ENCODE peak calls at places on chromosomes 16 and 17, in eight cellular contexts. S is GM23248; J is effector memory CD4-positive, alpha-beta T cell; G is left ventricle myocardium inferior; U is HL-60; I is PC-9; V is RWPE1; M is AG04450. Z is an unnamed sample.

GRCh38 chr17:1298616-1299015 is 19.2 kb downstream of the TRARG1 start:
- DNase-seq in S (peak; percentile 44), J (no peak), G (no peak), U (no peak), I (peak; percentile 47), V (no peak), M (no peak), Z (no peak)

GRCh38 chr17:6427284-6427781 is 7.6 kb downstream of the AIPL1 start:
- DNase-seq in S (peak; percentile 64), J (peak; percentile 19), G (no peak), U (peak; percentile 23), I (no peak), V (no peak), M (no peak), Z (no peak)

GRCh38 chr16:31005350-31006085 is 4.9 kb downstream of the STX1B start:
- DNase-seq in S (no peak), J (no peak), G (no peak), U (no peak), I (no peak), V (no peak), M (no peak), Z (no peak)

GRCh38 chr17:69445132-69445531 is 30.6 kb downstream of the MAP2K6 start:
- DNase-seq in S (no peak), J (no peak), G (no peak), U (no peak), I (no peak), V (no peak), M (no peak), Z (no peak)

GRCh38 chr17:13016881-13017622 is 775 bp downstream of the ELAC2 start:
- DNase-seq in S (peak; percentile 65), J (no peak), G (no peak), U (no peak), I (no peak), V (peak; percentile 8), M (no peak), Z (no peak)

GRCh38 chr17:30433514-30433913 is 43.7 kb upstream of the GOSR1 start:
- DNase-seq in S (peak; percentile 93), J (no peak), G (no peak), U (no peak), I (peak; percentile 61), V (peak; percentile 64), M (peak; percentile 77), Z (peak; percentile 65)

GRCh38 chr17:65694601-65695000 is 133.2 kb upstream of the AXIN2 start:
- DNase-seq in S (no peak), J (no peak), G (no peak), U (no peak), I (no peak), V (no peak), M (no peak), Z (no peak)

GRCh38 chr16:89478576-89479221 is 11.7 kb downstream of the ANKRD11 start:
- DNase-seq in S (peak; percentile 77), J (no peak), G (no peak), U (no peak), I (no peak), V (peak; percentile 80), M (no peak), Z (no peak)

GRCh38 chr17:38579934-38580333 is 25.8 kb downstream of the SRCIN1 start:
- DNase-seq in S (peak; percentile 73), J (no peak), G (no peak), U (no peak), I (peak; percentile 43), V (peak; percentile 72), M (no peak), Z (no peak)

GRCh38 chr17:16322636-16323035 is 30.6 kb downstream of the CENPV start:
- DNase-seq in S (peak; percentile 64), J (no peak), G (no peak), U (no peak), I (no peak), V (no peak), M (peak; percentile 88), Z (no peak)

GRCh38 chr17:57551321-57552079 is 193.6 kb downstream of the CCDC182 start:
- DNase-seq in S (no peak), J (no peak), G (no peak), U (no peak), I (no peak), V (no peak), M (no peak), Z (no peak)

GRCh38 chr17:81473019-81473418 is 39.6 kb downstream of the ACTG1 start:
- DNase-seq in S (no peak), J (no peak), G (no peak), U (no peak), I (no peak), V (no peak), M (no peak), Z (no peak)

GRCh38 chr16:82682757-82683156 is 56.0 kb downstream of the CDH13 start:
- DNase-seq in S (no peak), J (no peak), G (no peak), U (no peak), I (no peak), V (no peak), M (no peak), Z (no peak)

GRCh38 chr17:51439395-51440229 is 179.3 kb downstream of the UTP18 start:
- DNase-seq in S (no peak), J (no peak), G (no peak), U (no peak), I (no peak), V (peak; percentile 73), M (no peak), Z (no peak)

GRCh38 chr17:73165616-73166404 is 1.0 kb downstream of the SSTR2 start:
- DNase-seq in S (peak; percentile 52), J (no peak), G (no peak), U (no peak), I (no peak), V (no peak), M (no peak), Z (no peak)

GRCh38 chr17:77349976-77350830 is 209.4 kb downstream of the SEC14L1 start:
- DNase-seq in S (peak; percentile 90), J (no peak), G (no peak), U (no peak), I (no peak), V (no peak), M (no peak), Z (no peak)

GRCh38 chr17:1037238-1037879 is 40.4 kb downstream of the TIMM22 start:
- DNase-seq in S (no peak), J (no peak), G (no peak), U (no peak), I (no peak), V (no peak), M (no peak), Z (no peak)

GRCh38 chr17:5800646-5801045 is 216.3 kb upstream of the NLRP1 start:
- DNase-seq in S (no peak), J (no peak), G (no peak), U (no peak), I (no peak), V (no peak), M (no peak), Z (no peak)

GRCh38 chr17:48632579-48633265 is 6.6 kb upstream of the HOXB9 start:
- DNase-seq in S (no peak), J (no peak), G (no peak), U (no peak), I (no peak), V (no peak), M (no peak), Z (no peak)

GRCh38 chr17:50186661-50187402 is 14.6 kb downstream of the COL1A1 start:
- DNase-seq in S (peak; percentile 88), J (no peak), G (no peak), U (no peak), I (no peak), V (no peak), M (no peak), Z (no peak)

GRCh38 chr16:28181557-28181914 is 30.2 kb downstream of the XPO6 start:
- DNase-seq in S (peak; percentile 92), J (no peak), G (no peak), U (no peak), I (peak; percentile 59), V (peak; percentile 73), M (peak; percentile 91), Z (no peak)

GRCh38 chr17:69143683-69144231 is 2.1 kb upstream of the ABCA6 start:
- DNase-seq in S (no peak), J (no peak), G (no peak), U (no peak), I (no peak), V (no peak), M (no peak), Z (no peak)

GRCh38 chr17:83079766-83080616 is 582 bp downstream of the METRNL start:
- DNase-seq in S (peak; percentile 67), J (no peak), G (no peak), U (no peak), I (no peak), V (no peak), M (no peak), Z (no peak)

GRCh38 chr16:75231570-75231969 is 12.8 kb downstream of the CTRB1 start:
- DNase-seq in S (no peak), J (no peak), G (no peak), U (no peak), I (no peak), V (no peak), M (no peak), Z (no peak)

GRCh38 chr16:75228143-75228976 is 9.6 kb downstream of the CTRB1 start:
- DNase-seq in S (no peak), J (no peak), G (no peak), U (no peak), I (no peak), V (no peak), M (no peak), Z (no peak)

GRCh38 chr16:75227361-75228142 is 8.8 kb downstream of the CTRB1 start:
- DNase-seq in S (no peak), J (no peak), G (no peak), U (no peak), I (no peak), V (no peak), M (no peak), Z (no peak)

GRCh38 chr16:75230471-75231110 is 11.8 kb downstream of the CTRB1 start:
- DNase-seq in S (no peak), J (no peak), G (no peak), U (no peak), I (no peak), V (no peak), M (no peak), Z (no peak)

GRCh38 chr16:75229172-75230031 is 10.6 kb downstream of the CTRB1 start:
- DNase-seq in S (no peak), J (no peak), G (no peak), U (no peak), I (no peak), V (no peak), M (no peak), Z (no peak)
- H3K27ac ChIP-seq in S (no peak overlapping the region), J (no peak overlapping the region), G (peak overlapping the region; percentile 53), U (no peak overlapping the region), I (no peak overlapping the region), V (peak overlapping the region; percentile 49), M (no peak overlapping the region), Z (no peak overlapping the region)

GRCh38 chr16:12057276-12057675 is 80.7 kb downstream of the SNX29 start:
- DNase-seq in S (peak; percentile 82), J (no peak), G (no peak), U (no peak), I (no peak), V (no peak), M (no peak), Z (no peak)
- H3K27ac ChIP-seq in S (peak overlapping the region; percentile 45), J (no peak overlapping the region), G (peak overlapping the region; percentile 18), U (no peak overlapping the region), I (no peak overlapping the region), V (no peak overlapping the region), M (peak overlapping the region; percentile 21), Z (no peak overlapping the region)

GRCh38 chr17:75345514-75346167 is 56.4 kb upstream of the SLC25A19 start:
- DNase-seq in S (no peak), J (no peak), G (no peak), U (peak; percentile 43), I (no peak), V (no peak), M (no peak), Z (no peak)
- H3K27ac ChIP-seq in S (no peak overlapping the region), J (peak overlapping the region; percentile 43), G (no peak overlapping the region), U (peak overlapping the region; percentile 83), I (no peak overlapping the region), V (no peak overlapping the region), M (no peak overlapping the region), Z (no peak overlapping the region)

GRCh38 chr16:10577305-10578202 is 2.8 kb downstream of the EMP2 start:
- DNase-seq in S (peak; percentile 40), J (no peak), G (peak; percentile 64), U (no peak), I (peak; percentile 47), V (no peak), M (no peak), Z (no peak)
- H3K27ac ChIP-seq in S (no peak overlapping the region), J (no peak overlapping the region), G (peak overlapping the region; percentile 99), U (no peak overlapping the region), I (no peak overlapping the region), V (peak overlapping the region; percentile 6), M (no peak overlapping the region), Z (peak overlapping the region; percentile 62)

Z was measured in epithelial cell of prostate.